ENCODE peak calls at places on chromosome 21, in five cellular contexts. One of them, this sample, is unnamed.
A peak's percentile ranks its signal among the peaks of the same experiment; 100 is the strongest.

GRCh38 chr21:17370263-17370662 is 142.6 kb upstream of the CXADR start:
- DNase-seq in K562: no peak
- DNase-seq in SK-N-SH: no peak
- DNase-seq in GM12878: no peak
- DNase-seq in HepG2: no peak
- DNase-seq in this sample: no peak

GRCh38 chr21:29433366-29434059 is 134.8 kb downstream of the BACH1 start:
- DNase-seq in K562: no peak
- DNase-seq in SK-N-SH: no peak
- DNase-seq in GM12878: no peak
- DNase-seq in HepG2: no peak
- DNase-seq in this sample: peak; percentile 71

GRCh38 chr21:38910390-38911008 is 104.8 kb downstream of the ETS2 start:
- DNase-seq in K562: no peak
- DNase-seq in SK-N-SH: peak; percentile 38
- DNase-seq in GM12878: no peak
- DNase-seq in HepG2: no peak
- DNase-seq in this sample: no peak

GRCh38 chr21:32048353-32048752 is 175.5 kb downstream of the HUNK start:
- DNase-seq in K562: no peak
- DNase-seq in SK-N-SH: no peak
- DNase-seq in GM12878: no peak
- DNase-seq in HepG2: no peak
- DNase-seq in this sample: no peak

GRCh38 chr21:25179116-25179515 is 428.2 kb downstream of the MRPL39 start:
- DNase-seq in K562: no peak
- DNase-seq in SK-N-SH: no peak
- DNase-seq in GM12878: no peak
- DNase-seq in HepG2: no peak
- DNase-seq in this sample: peak; percentile 30

GRCh38 chr21:25639167-25639921 is at the start of gene JAM2:
- DNase-seq in K562: no peak
- DNase-seq in SK-N-SH: peak; percentile 88
- DNase-seq in GM12878: no peak
- DNase-seq in HepG2: no peak
- DNase-seq in this sample: peak; percentile 29

GRCh38 chr21:41233913-41234312 is 66.0 kb downstream of the BACE2 start:
- DNase-seq in K562: no peak
- DNase-seq in SK-N-SH: no peak
- DNase-seq in GM12878: no peak
- DNase-seq in HepG2: no peak
- DNase-seq in this sample: no peak

GRCh38 chr21:17512245-17513213 is at the start of gene CXADR:
- DNase-seq in K562: peak; percentile 77
- DNase-seq in SK-N-SH: peak; percentile 93
- DNase-seq in GM12878: no peak
- DNase-seq in HepG2: peak; percentile 89
- DNase-seq in this sample: no peak

GRCh38 chr21:17775431-17776126 is 43.6 kb downstream of the C21orf91 start:
- DNase-seq in K562: no peak
- DNase-seq in SK-N-SH: no peak
- DNase-seq in GM12878: peak; percentile 63
- DNase-seq in HepG2: peak; percentile 22
- DNase-seq in this sample: no peak

GRCh38 chr21:29114765-29115164 is 15.7 kb upstream of the MAP3K7CL start:
- DNase-seq in K562: no peak
- DNase-seq in SK-N-SH: no peak
- DNase-seq in GM12878: no peak
- DNase-seq in HepG2: no peak
- DNase-seq in this sample: peak; percentile 92

GRCh38 chr21:30935889-30936168 is 54.4 kb upstream of the KRTAP11-1 start:
- DNase-seq in K562: no peak
- DNase-seq in SK-N-SH: no peak
- DNase-seq in GM12878: no peak
- DNase-seq in HepG2: no peak
- DNase-seq in this sample: no peak

GRCh38 chr21:37073417-37074194 is 552 bp downstream of the TTC3 start:
- DNase-seq in K562: peak; percentile 57
- DNase-seq in SK-N-SH: peak; percentile 61
- DNase-seq in GM12878: no peak
- DNase-seq in HepG2: no peak
- DNase-seq in this sample: peak; percentile 67

GRCh38 chr21:29520146-29520545 is 221.4 kb downstream of the BACH1 start:
- DNase-seq in K562: no peak
- DNase-seq in SK-N-SH: no peak
- DNase-seq in GM12878: no peak
- DNase-seq in HepG2: no peak
- DNase-seq in this sample: no peak

GRCh38 chr21:18384771-18385170 is 18.8 kb downstream of the TMPRSS15 start:
- DNase-seq in K562: peak; percentile 10
- DNase-seq in SK-N-SH: peak; percentile 17
- DNase-seq in GM12878: no peak
- DNase-seq in HepG2: no peak
- DNase-seq in this sample: no peak

GRCh38 chr21:34865922-34866271 is 183.2 kb downstream of the RUNX1 start:
- DNase-seq in K562: no peak
- DNase-seq in SK-N-SH: no peak
- DNase-seq in GM12878: peak; percentile 74
- DNase-seq in HepG2: peak; percentile 16
- DNase-seq in this sample: no peak

GRCh38 chr21:26614251-26614650 is 41.2 kb upstream of the CYYR1 start:
- DNase-seq in K562: no peak
- DNase-seq in SK-N-SH: no peak
- DNase-seq in GM12878: no peak
- DNase-seq in HepG2: no peak
- DNase-seq in this sample: no peak

GRCh38 chr21:37272897-37273296 is 5.8 kb upstream of the VPS26C start:
- DNase-seq in K562: no peak
- DNase-seq in SK-N-SH: no peak
- DNase-seq in GM12878: no peak
- DNase-seq in HepG2: no peak
- DNase-seq in this sample: no peak

GRCh38 chr21:38311091-38311490 is 54.3 kb downstream of the KCNJ15 start:
- DNase-seq in K562: no peak
- DNase-seq in SK-N-SH: no peak
- DNase-seq in GM12878: no peak
- DNase-seq in HepG2: no peak
- DNase-seq in this sample: no peak

GRCh38 chr21:38683222-38683621 is 122.5 kb upstream of the ETS2 start:
- DNase-seq in K562: no peak
- DNase-seq in SK-N-SH: no peak
- DNase-seq in GM12878: no peak
- DNase-seq in HepG2: no peak
- DNase-seq in this sample: no peak

GRCh38 chr21:37060296-37060695 is 12.6 kb downstream of the PIGP start:
- DNase-seq in K562: no peak
- DNase-seq in SK-N-SH: peak; percentile 45
- DNase-seq in GM12878: no peak
- DNase-seq in HepG2: peak; percentile 89
- DNase-seq in this sample: peak; percentile 98

GRCh38 chr21:41316641-41317392 is at the start of gene FAM3B:
- DNase-seq in K562: no peak
- DNase-seq in SK-N-SH: peak; percentile 19
- DNase-seq in GM12878: no peak
- DNase-seq in HepG2: no peak
- DNase-seq in this sample: no peak

GRCh38 chr21:39103689-39104088 is 79.6 kb downstream of the PSMG1 start:
- DNase-seq in K562: no peak
- DNase-seq in SK-N-SH: no peak
- DNase-seq in GM12878: no peak
- DNase-seq in HepG2: no peak
- DNase-seq in this sample: peak; percentile 67

GRCh38 chr21:30326390-30326789 is 6.3 kb upstream of the KRTAP26-1 start:
- DNase-seq in K562: no peak
- DNase-seq in SK-N-SH: no peak
- DNase-seq in GM12878: no peak
- DNase-seq in HepG2: no peak
- DNase-seq in this sample: no peak

GRCh38 chr21:42461185-42461520 is 34.9 kb downstream of the RSPH1 start:
- DNase-seq in K562: no peak
- DNase-seq in SK-N-SH: no peak
- DNase-seq in GM12878: no peak
- DNase-seq in HepG2: no peak
- DNase-seq in this sample: no peak
- H3K4me1 ChIP-seq in K562: peaks cover 19% of the 10 kb centered on the region
- H3K4me1 ChIP-seq in SK-N-SH: no peaks in the 10 kb centered on the region
- H3K4me1 ChIP-seq in GM12878: peaks cover 56% of the 10 kb centered on the region
- H3K4me1 ChIP-seq in HepG2: peaks cover 7% of the 10 kb centered on the region
- H3K4me1 ChIP-seq in this sample: no peaks in the 10 kb centered on the region

GRCh38 chr21:35995522-35996088 is 64.7 kb downstream of the SETD4 start:
- DNase-seq in K562: no peak
- DNase-seq in SK-N-SH: no peak
- DNase-seq in GM12878: no peak
- DNase-seq in HepG2: peak; percentile 32
- DNase-seq in this sample: no peak
- TF ChIP-seq MXI1 in K562: no peak
- TF ChIP-seq MXI1 in SK-N-SH: no peak
- TF ChIP-seq MXI1 in GM12878: no peak
- TF ChIP-seq MXI1 in HepG2: no peak
- TF ChIP-seq MXI1 in this sample: no peak

GRCh38 chr21:45305831-45306230 is 18.1 kb upstream of the POFUT2 start:
- DNase-seq in K562: no peak
- DNase-seq in SK-N-SH: no peak
- DNase-seq in GM12878: no peak
- DNase-seq in HepG2: no peak
- DNase-seq in this sample: no peak
- H3K4me2 ChIP-seq in K562: no peak overlapping the region
- H3K4me2 ChIP-seq in SK-N-SH: no peak overlapping the region
- H3K4me2 ChIP-seq in GM12878: no peak overlapping the region
- H3K4me2 ChIP-seq in HepG2: no peak overlapping the region
- H3K4me2 ChIP-seq in this sample: no peak overlapping the region

GRCh38 chr21:45381036-45381787 is 23.8 kb upstream of the COL18A1 start:
- DNase-seq in K562: no peak
- DNase-seq in SK-N-SH: no peak
- DNase-seq in GM12878: no peak
- DNase-seq in HepG2: no peak
- DNase-seq in this sample: no peak
- H3K4me1 ChIP-seq in K562: peaks cover 61% of the 10 kb centered on the region
- H3K4me1 ChIP-seq in SK-N-SH: peaks cover under 1% of the 10 kb centered on the region
- H3K4me1 ChIP-seq in GM12878: no peaks in the 10 kb centered on the region
- H3K4me1 ChIP-seq in HepG2: peaks cover 55% of the 10 kb centered on the region
- H3K4me1 ChIP-seq in this sample: peaks cover 11% of the 10 kb centered on the region

GRCh38 chr21:43884012-43884860 is 19.2 kb downstream of the AGPAT3 start:
- DNase-seq in K562: peak; percentile 95
- DNase-seq in SK-N-SH: peak; percentile 49
- DNase-seq in GM12878: no peak
- DNase-seq in HepG2: peak; percentile 73
- DNase-seq in this sample: no peak
- TF ChIP-seq MXI1 in K562: no peak
- TF ChIP-seq MXI1 in SK-N-SH: no peak
- TF ChIP-seq MXI1 in GM12878: no peak
- TF ChIP-seq MXI1 in HepG2: no peak
- TF ChIP-seq MXI1 in this sample: no peak

GRCh38 chr21:44285102-44285501 is 574 bp upstream of the AIRE start:
- DNase-seq in K562: no peak
- DNase-seq in SK-N-SH: no peak
- DNase-seq in GM12878: no peak
- DNase-seq in HepG2: no peak
- DNase-seq in this sample: no peak

GRCh38 chr21:44281801-44282200 is 3.9 kb upstream of the AIRE start:
- DNase-seq in K562: no peak
- DNase-seq in SK-N-SH: no peak
- DNase-seq in GM12878: no peak
- DNase-seq in HepG2: no peak
- DNase-seq in this sample: no peak

GRCh38 chr21:44282370-44282769 is 3.3 kb upstream of the AIRE start:
- DNase-seq in K562: no peak
- DNase-seq in SK-N-SH: no peak
- DNase-seq in GM12878: no peak
- DNase-seq in HepG2: no peak
- DNase-seq in this sample: no peak

GRCh38 chr21:44285547-44285992 is at the start of gene AIRE:
- DNase-seq in K562: no peak
- DNase-seq in SK-N-SH: peak; percentile 64
- DNase-seq in GM12878: no peak
- DNase-seq in HepG2: no peak
- DNase-seq in this sample: peak; percentile 29

DNA sequence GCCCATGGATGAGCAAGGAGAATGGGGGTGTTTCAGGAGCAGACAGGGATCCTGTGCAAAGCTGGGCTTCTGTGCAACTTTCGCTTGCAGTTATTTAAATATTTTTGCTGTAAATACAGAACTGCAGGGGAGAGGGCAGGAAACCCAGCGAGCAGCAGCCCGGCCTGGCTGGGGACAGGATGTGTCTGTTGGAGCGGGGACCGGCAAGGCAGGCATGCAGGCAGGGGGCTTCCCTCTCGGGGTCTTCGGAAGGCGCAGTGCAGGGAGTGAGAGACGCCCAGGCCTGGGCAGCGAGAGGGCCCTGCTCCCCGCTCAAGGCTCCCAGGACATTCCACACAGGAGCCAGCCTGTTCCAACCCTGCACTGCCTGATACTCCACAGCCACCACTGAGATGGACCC is 1.7 kb upstream of the AIRE start:
- DNase-seq in K562: no peak
- DNase-seq in SK-N-SH: no peak
- DNase-seq in GM12878: no peak
- DNase-seq in HepG2: no peak
- DNase-seq in this sample: no peak
- H3K4me2 ChIP-seq in K562: no peak overlapping the region
- H3K4me2 ChIP-seq in SK-N-SH: no peak overlapping the region
- H3K4me2 ChIP-seq in GM12878: no peak overlapping the region
- H3K4me2 ChIP-seq in HepG2: no peak overlapping the region
- H3K4me2 ChIP-seq in this sample: no peak overlapping the region

DNA sequence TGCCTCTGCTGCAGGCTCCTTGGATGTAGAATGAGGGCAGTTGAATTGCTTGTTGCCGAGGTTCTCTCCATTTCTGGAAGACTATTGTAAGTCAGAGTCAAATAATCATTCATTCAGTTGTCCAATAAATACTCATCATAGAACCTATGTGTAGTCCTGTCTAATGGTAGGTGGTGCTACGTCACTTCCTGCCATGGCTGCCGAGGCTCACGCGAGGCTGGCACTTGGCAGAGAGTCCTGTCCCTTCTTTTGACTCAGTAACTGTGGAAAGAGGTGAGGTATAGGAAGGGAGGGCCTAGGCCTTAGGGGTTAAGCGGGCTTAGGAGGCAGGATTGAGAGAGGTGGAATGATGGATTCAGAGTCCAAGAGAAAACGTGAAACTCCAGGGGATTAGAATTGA is 9.7 kb downstream of the ADARB1 start:
- DNase-seq in K562: no peak
- DNase-seq in SK-N-SH: no peak
- DNase-seq in GM12878: no peak
- DNase-seq in HepG2: no peak
- DNase-seq in this sample: no peak
- H3K4me1 ChIP-seq in K562: no peaks in the 10 kb centered on the region
- H3K4me1 ChIP-seq in SK-N-SH: peaks cover 1% of the 10 kb centered on the region
- H3K4me1 ChIP-seq in GM12878: no peaks in the 10 kb centered on the region
- H3K4me1 ChIP-seq in HepG2: peaks cover 7% of the 10 kb centered on the region
- H3K4me1 ChIP-seq in this sample: peaks cover 31% of the 10 kb centered on the region

GRCh38 chr21:46191257-46191685 is 7.0 kb upstream of the SPATC1L start:
- DNase-seq in K562: peak; percentile 41
- DNase-seq in SK-N-SH: peak; percentile 28
- DNase-seq in GM12878: no peak
- DNase-seq in HepG2: no peak
- DNase-seq in this sample: peak; percentile 85
- TF ChIP-seq MXI1 in K562: no peak
- TF ChIP-seq MXI1 in SK-N-SH: no peak
- TF ChIP-seq MXI1 in GM12878: no peak
- TF ChIP-seq MXI1 in HepG2: no peak
- TF ChIP-seq MXI1 in this sample: no peak

This sample was measured in IMR-90.